ENCODE peak calls at places on chromosomes 4 and X, in six cellular contexts. One of them, this sample, is unnamed.

GRCh38 chr4:89558147-89558546 is 250.5 kb upstream of the GPRIN3 start:
- DNase-seq in BJ: no peak
- DNase-seq in B cell: no peak
- DNase-seq in GM06990: no peak
- DNase-seq in fibroblast of mammary gland: peak; percentile 30
- DNase-seq in foreskin fibroblast: no peak
- DNase-seq in this sample: no peak

GRCh38 chrX:79371640-79372039 is 4.5 kb upstream of the ITM2A start:
- DNase-seq in BJ: no peak
- DNase-seq in B cell: no peak
- DNase-seq in GM06990: no peak
- DNase-seq in fibroblast of mammary gland: no peak
- DNase-seq in foreskin fibroblast: no peak
- DNase-seq in this sample: no peak

GRCh38 chrX:103276581-103277002 is at the start of gene TCEAL5:
- DNase-seq in BJ: no peak
- DNase-seq in B cell: no peak
- DNase-seq in GM06990: no peak
- DNase-seq in fibroblast of mammary gland: no peak
- DNase-seq in foreskin fibroblast: no peak
- DNase-seq in this sample: peak; percentile 4

GRCh38 chr4:134174271-134174670 is 27.3 kb downstream of the PABPC4L start:
- DNase-seq in BJ: no peak
- DNase-seq in B cell: no peak
- DNase-seq in GM06990: no peak
- DNase-seq in fibroblast of mammary gland: no peak
- DNase-seq in foreskin fibroblast: no peak
- DNase-seq in this sample: no peak

GRCh38 chrX:107552976-107553375 is 75.3 kb upstream of the PRPS1 start:
- DNase-seq in BJ: no peak
- DNase-seq in B cell: no peak
- DNase-seq in GM06990: no peak
- DNase-seq in fibroblast of mammary gland: peak; percentile 25
- DNase-seq in foreskin fibroblast: no peak
- DNase-seq in this sample: no peak

GRCh38 chr4:150018257-150018656 is 60.0 kb upstream of the DCLK2 start:
- DNase-seq in BJ: no peak
- DNase-seq in B cell: no peak
- DNase-seq in GM06990: no peak
- DNase-seq in fibroblast of mammary gland: no peak
- DNase-seq in foreskin fibroblast: no peak
- DNase-seq in this sample: no peak

GRCh38 chr4:26420903-26421302 is 69.4 kb downstream of the CCKAR start:
- DNase-seq in BJ: peak; percentile 15
- DNase-seq in B cell: no peak
- DNase-seq in GM06990: no peak
- DNase-seq in fibroblast of mammary gland: no peak
- DNase-seq in foreskin fibroblast: no peak
- DNase-seq in this sample: no peak

GRCh38 chrX:141662781-141663180 is 35.8 kb downstream of the SPANXD start:
- DNase-seq in BJ: no peak
- DNase-seq in B cell: no peak
- DNase-seq in GM06990: no peak
- DNase-seq in fibroblast of mammary gland: no peak
- DNase-seq in foreskin fibroblast: no peak
- DNase-seq in this sample: no peak

GRCh38 chr4:16024009-16024408 is 59.8 kb downstream of the PROM1 start:
- DNase-seq in BJ: no peak
- DNase-seq in B cell: no peak
- DNase-seq in GM06990: no peak
- DNase-seq in fibroblast of mammary gland: peak; percentile 96
- DNase-seq in foreskin fibroblast: peak; percentile 73
- DNase-seq in this sample: no peak

GRCh38 chr4:107247738-107248137 is 211.6 kb upstream of the DKK2 start:
- DNase-seq in BJ: no peak
- DNase-seq in B cell: no peak
- DNase-seq in GM06990: no peak
- DNase-seq in fibroblast of mammary gland: no peak
- DNase-seq in foreskin fibroblast: no peak
- DNase-seq in this sample: no peak

GRCh38 chr4:77358315-77358928 is 201.4 kb downstream of the CCNG2 start:
- DNase-seq in BJ: no peak
- DNase-seq in B cell: peak; percentile 15
- DNase-seq in GM06990: no peak
- DNase-seq in fibroblast of mammary gland: peak; percentile 38
- DNase-seq in foreskin fibroblast: peak; percentile 18
- DNase-seq in this sample: peak; percentile 36

GRCh38 chr4:168408620-168409019 is 71.7 kb downstream of the DDX60L start:
- DNase-seq in BJ: peak; percentile 80
- DNase-seq in B cell: no peak
- DNase-seq in GM06990: no peak
- DNase-seq in fibroblast of mammary gland: peak; percentile 98
- DNase-seq in foreskin fibroblast: peak; percentile 97
- DNase-seq in this sample: no peak

GRCh38 chrX:98523026-98523425 is 1639.3 kb downstream of the RPA4 start:
- DNase-seq in BJ: no peak
- DNase-seq in B cell: no peak
- DNase-seq in GM06990: no peak
- DNase-seq in fibroblast of mammary gland: no peak
- DNase-seq in foreskin fibroblast: no peak
- DNase-seq in this sample: no peak

GRCh38 chr4:139873111-139873866 is 207.7 kb downstream of the MGST2 start:
- DNase-seq in BJ: no peak
- DNase-seq in B cell: no peak
- DNase-seq in GM06990: no peak
- DNase-seq in fibroblast of mammary gland: no peak
- DNase-seq in foreskin fibroblast: peak; percentile 4
- DNase-seq in this sample: no peak

GRCh38 chr4:40980318-40980883 is 230.6 kb downstream of the NSUN7 start:
- DNase-seq in BJ: no peak
- DNase-seq in B cell: no peak
- DNase-seq in GM06990: no peak
- DNase-seq in fibroblast of mammary gland: no peak
- DNase-seq in foreskin fibroblast: no peak
- DNase-seq in this sample: no peak

GRCh38 chr4:31053451-31053850 is 333.3 kb downstream of the PCDH7 start:
- DNase-seq in BJ: no peak
- DNase-seq in B cell: no peak
- DNase-seq in GM06990: no peak
- DNase-seq in fibroblast of mammary gland: no peak
- DNase-seq in foreskin fibroblast: no peak
- DNase-seq in this sample: no peak

GRCh38 chr4:152185786-152186540 is 349.9 kb downstream of the FBXW7 start:
- DNase-seq in BJ: no peak
- DNase-seq in B cell: no peak
- DNase-seq in GM06990: no peak
- DNase-seq in fibroblast of mammary gland: peak; percentile 27
- DNase-seq in foreskin fibroblast: no peak
- DNase-seq in this sample: no peak

GRCh38 chrX:24306430-24306829 is 7.4 kb downstream of the SUPT20HL2 start:
- DNase-seq in BJ: no peak
- DNase-seq in B cell: no peak
- DNase-seq in GM06990: no peak
- DNase-seq in fibroblast of mammary gland: no peak
- DNase-seq in foreskin fibroblast: no peak
- DNase-seq in this sample: no peak

GRCh38 chrX:69618803-69619202 is 2.9 kb downstream of the EDA start:
- DNase-seq in BJ: no peak
- DNase-seq in B cell: no peak
- DNase-seq in GM06990: peak; percentile 1
- DNase-seq in fibroblast of mammary gland: peak; percentile 31
- DNase-seq in foreskin fibroblast: no peak
- DNase-seq in this sample: no peak

GRCh38 chrX:80817002-80817401 is 7.3 kb upstream of the BRWD3 start:
- DNase-seq in BJ: no peak
- DNase-seq in B cell: no peak
- DNase-seq in GM06990: no peak
- DNase-seq in fibroblast of mammary gland: no peak
- DNase-seq in foreskin fibroblast: no peak
- DNase-seq in this sample: no peak

GRCh38 chr4:173698557-173699262 is 168.7 kb upstream of the HAND2 start:
- DNase-seq in BJ: no peak
- DNase-seq in B cell: no peak
- DNase-seq in GM06990: no peak
- DNase-seq in fibroblast of mammary gland: peak; percentile 75
- DNase-seq in foreskin fibroblast: peak; percentile 7
- DNase-seq in this sample: no peak

GRCh38 chr4:55175779-55176231 is 50.4 kb upstream of the KDR start:
- DNase-seq in BJ: peak; percentile 67
- DNase-seq in B cell: no peak
- DNase-seq in GM06990: no peak
- DNase-seq in fibroblast of mammary gland: peak; percentile 80
- DNase-seq in foreskin fibroblast: peak; percentile 67
- DNase-seq in this sample: no peak

GRCh38 chrX:134894373-134894895 is 96.4 kb upstream of the SMIM10 start:
- DNase-seq in BJ: no peak
- DNase-seq in B cell: no peak
- DNase-seq in GM06990: no peak
- DNase-seq in fibroblast of mammary gland: no peak
- DNase-seq in foreskin fibroblast: no peak
- DNase-seq in this sample: no peak

GRCh38 chr4:1834047-1834769 is 21.7 kb downstream of the LETM1 start:
- DNase-seq in BJ: no peak
- DNase-seq in B cell: peak; percentile 68
- DNase-seq in GM06990: peak; percentile 66
- DNase-seq in fibroblast of mammary gland: no peak
- DNase-seq in foreskin fibroblast: no peak
- DNase-seq in this sample: peak; percentile 92

GRCh38 chr4:17560065-17560673 is 16.8 kb upstream of the LAP3 start:
- DNase-seq in BJ: no peak
- DNase-seq in B cell: no peak
- DNase-seq in GM06990: no peak
- DNase-seq in fibroblast of mammary gland: no peak
- DNase-seq in foreskin fibroblast: no peak
- DNase-seq in this sample: no peak

GRCh38 chr4:111736516-111736915 is 408.7 kb upstream of the FAM241A start:
- DNase-seq in BJ: no peak
- DNase-seq in B cell: no peak
- DNase-seq in GM06990: no peak
- DNase-seq in fibroblast of mammary gland: no peak
- DNase-seq in foreskin fibroblast: no peak
- DNase-seq in this sample: no peak

GRCh38 chrX:10099411-10099810 is 57.4 kb upstream of the CLCN4 start:
- DNase-seq in BJ: no peak
- DNase-seq in B cell: no peak
- DNase-seq in GM06990: no peak
- DNase-seq in fibroblast of mammary gland: no peak
- DNase-seq in foreskin fibroblast: no peak
- DNase-seq in this sample: no peak

GRCh38 chr4:154807042-154807630 is 26.1 kb downstream of the RBM46 start:
- DNase-seq in BJ: no peak
- DNase-seq in B cell: no peak
- DNase-seq in GM06990: peak; percentile 24
- DNase-seq in fibroblast of mammary gland: peak; percentile 67
- DNase-seq in foreskin fibroblast: peak; percentile 7
- DNase-seq in this sample: peak; percentile 14

GRCh38 chrX:45621356-45622041 is 420.8 kb upstream of the DIPK2B start:
- DNase-seq in BJ: no peak
- DNase-seq in B cell: no peak
- DNase-seq in GM06990: peak; percentile 10
- DNase-seq in fibroblast of mammary gland: peak; percentile 93
- DNase-seq in foreskin fibroblast: peak; percentile 87
- DNase-seq in this sample: no peak

DNA sequence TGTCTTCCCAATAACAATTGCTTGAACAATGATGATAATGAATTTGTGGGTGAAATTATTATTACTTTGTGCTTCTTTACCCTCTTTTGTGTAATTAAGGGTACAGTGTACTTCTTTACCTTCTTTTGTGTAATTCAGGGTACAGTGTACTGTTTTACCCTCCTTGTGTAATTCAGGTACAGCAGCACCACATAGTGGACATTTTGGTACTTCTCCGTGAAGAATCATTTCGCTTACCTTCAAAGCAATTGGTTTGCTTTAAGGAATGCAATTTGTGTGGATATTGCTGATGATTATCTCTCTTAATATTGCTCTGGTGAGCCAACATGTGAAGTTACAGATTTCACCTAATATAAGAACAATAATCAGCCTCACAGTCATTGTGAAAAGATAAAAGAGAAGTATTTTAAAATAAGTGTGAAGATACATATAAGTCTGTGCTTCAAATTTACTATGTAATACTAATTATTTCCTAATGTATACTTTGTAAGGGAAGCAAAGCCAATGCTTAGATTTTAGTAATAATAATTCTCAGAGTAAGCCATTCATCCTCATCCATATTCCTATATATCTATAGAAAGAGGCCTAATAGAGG is 27.2 kb upstream of the SEC24B start:
- DNase-seq in BJ: peak; percentile 11
- DNase-seq in B cell: peak; percentile 12
- DNase-seq in GM06990: no peak
- DNase-seq in fibroblast of mammary gland: peak; percentile 72
- DNase-seq in foreskin fibroblast: peak; percentile 25
- DNase-seq in this sample: peak; percentile 56
- TF ChIP-seq CTCF in BJ: peak; percentile 63
- TF ChIP-seq CTCF in B cell: peak; percentile 69
- TF ChIP-seq CTCF in GM06990: peak; percentile 60
- TF ChIP-seq CTCF in fibroblast of mammary gland: peak; percentile 71
- TF ChIP-seq CTCF in foreskin fibroblast: peak; percentile 65
- TF ChIP-seq CTCF in this sample: peak; percentile 80

GRCh38 chrX:55489315-55490009 is at the start of gene USP51:
- DNase-seq in BJ: no peak
- DNase-seq in B cell: peak; percentile 49
- DNase-seq in GM06990: peak; percentile 41
- DNase-seq in fibroblast of mammary gland: peak; percentile 41
- DNase-seq in foreskin fibroblast: no peak
- DNase-seq in this sample: peak; percentile 41
- TF ChIP-seq CTCF in BJ: peak; percentile 3
- TF ChIP-seq CTCF in B cell: peak; percentile 21
- TF ChIP-seq CTCF in GM06990: peak; percentile 24
- TF ChIP-seq CTCF in fibroblast of mammary gland: peak; percentile 11
- TF ChIP-seq CTCF in foreskin fibroblast: no peak
- TF ChIP-seq CTCF in this sample: no peak

DNA sequence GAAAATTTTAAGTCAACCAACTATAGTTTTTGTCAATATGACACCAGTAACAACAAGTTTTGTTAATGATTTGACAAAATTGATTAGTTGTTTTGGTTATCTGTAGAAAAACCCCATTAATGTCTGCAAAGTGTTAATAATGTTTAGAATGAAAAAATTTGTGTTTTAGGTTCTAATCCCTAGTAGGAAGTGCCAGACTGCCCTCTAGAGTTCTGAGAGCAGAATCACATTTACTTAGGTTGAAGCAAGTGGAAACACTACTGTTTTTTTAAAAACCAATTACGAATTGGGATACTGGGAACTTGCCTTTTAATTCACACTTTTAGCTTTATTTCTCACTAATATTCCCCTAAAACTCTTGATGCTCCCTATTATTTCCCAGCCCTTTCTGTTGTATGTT is 101.1 kb upstream of the CYLC1 start:
- DNase-seq in BJ: no peak
- DNase-seq in B cell: no peak
- DNase-seq in GM06990: no peak
- DNase-seq in fibroblast of mammary gland: peak; percentile 23
- DNase-seq in foreskin fibroblast: no peak
- DNase-seq in this sample: peak; percentile 20
- TF ChIP-seq CTCF in BJ: no peak
- TF ChIP-seq CTCF in B cell: peak; percentile 23
- TF ChIP-seq CTCF in GM06990: peak; percentile 53
- TF ChIP-seq CTCF in fibroblast of mammary gland: peak; percentile 44
- TF ChIP-seq CTCF in foreskin fibroblast: no peak
- TF ChIP-seq CTCF in this sample: peak; percentile 61

GRCh38 chr4:148999924-149000323 is 557.7 kb upstream of the NR3C2 start:
- DNase-seq in BJ: no peak
- DNase-seq in B cell: no peak
- DNase-seq in GM06990: no peak
- DNase-seq in fibroblast of mammary gland: no peak
- DNase-seq in foreskin fibroblast: no peak
- DNase-seq in this sample: no peak

GRCh38 chr4:148998719-148999118 is 556.5 kb upstream of the NR3C2 start:
- DNase-seq in BJ: no peak
- DNase-seq in B cell: no peak
- DNase-seq in GM06990: no peak
- DNase-seq in fibroblast of mammary gland: peak; percentile 18
- DNase-seq in foreskin fibroblast: no peak
- DNase-seq in this sample: no peak
- TF ChIP-seq CTCF in BJ: peak; percentile 49
- TF ChIP-seq CTCF in B cell: no peak
- TF ChIP-seq CTCF in GM06990: peak; percentile 45
- TF ChIP-seq CTCF in fibroblast of mammary gland: peak; percentile 40
- TF ChIP-seq CTCF in foreskin fibroblast: peak; percentile 17
- TF ChIP-seq CTCF in this sample: peak; percentile 49